ENCODE peak calls at places on chromosomes 4 and X, in eight cellular contexts. One of them, this sample, is unnamed.

GRCh38 chr4:68360570-68360969 is 10.7 kb upstream of the YTHDC1 start:
- DNase-seq in endothelial cell of umbilical vein: no peak
- DNase-seq in spleen: no peak
- DNase-seq in breast epithelium: no peak
- DNase-seq in K562: no peak
- DNase-seq in GM12878: no peak
- DNase-seq in HL-60: no peak
- DNase-seq in Panc1: no peak
- DNase-seq in this sample: no peak

GRCh38 chr4:13701937-13702446 is 74.5 kb upstream of the BOD1L1 start:
- DNase-seq in endothelial cell of umbilical vein: no peak
- DNase-seq in spleen: no peak
- DNase-seq in breast epithelium: no peak
- DNase-seq in K562: no peak
- DNase-seq in GM12878: no peak
- DNase-seq in HL-60: no peak
- DNase-seq in Panc1: peak
- DNase-seq in this sample: no peak

GRCh38 chr4:151004222-151004621 is 10.9 kb downstream of the LRBA start:
- DNase-seq in endothelial cell of umbilical vein: peak
- DNase-seq in spleen: no peak
- DNase-seq in breast epithelium: no peak
- DNase-seq in K562: no peak
- DNase-seq in GM12878: no peak
- DNase-seq in HL-60: no peak
- DNase-seq in Panc1: peak
- DNase-seq in this sample: no peak

GRCh38 chr4:7255488-7255881 is 63.1 kb downstream of the SORCS2 start:
- DNase-seq in endothelial cell of umbilical vein: no peak
- DNase-seq in spleen: no peak
- DNase-seq in breast epithelium: no peak
- DNase-seq in K562: no peak
- DNase-seq in GM12878: no peak
- DNase-seq in HL-60: no peak
- DNase-seq in Panc1: no peak
- DNase-seq in this sample: no peak

GRCh38 chrX:102650903-102651241 is 411 bp upstream of the GPRASP1 start:
- DNase-seq in endothelial cell of umbilical vein: no peak
- DNase-seq in spleen: no peak
- DNase-seq in breast epithelium: no peak
- DNase-seq in K562: no peak
- DNase-seq in GM12878: no peak
- DNase-seq in HL-60: no peak
- DNase-seq in Panc1: no peak
- DNase-seq in this sample: no peak

GRCh38 chr4:85762204-85762884 is 287.4 kb downstream of the ARHGAP24 start:
- DNase-seq in endothelial cell of umbilical vein: peak
- DNase-seq in spleen: no peak
- DNase-seq in breast epithelium: no peak
- DNase-seq in K562: no peak
- DNase-seq in GM12878: no peak
- DNase-seq in HL-60: no peak
- DNase-seq in Panc1: no peak
- DNase-seq in this sample: peak

GRCh38 chr4:40685300-40685699 is 55.6 kb upstream of the RBM47 start:
- DNase-seq in endothelial cell of umbilical vein: no peak
- DNase-seq in spleen: no peak
- DNase-seq in breast epithelium: no peak
- DNase-seq in K562: no peak
- DNase-seq in GM12878: no peak
- DNase-seq in HL-60: no peak
- DNase-seq in Panc1: no peak
- DNase-seq in this sample: no peak

GRCh38 chr4:97038146-97038516 is 1105.1 kb downstream of the STPG2 start:
- DNase-seq in endothelial cell of umbilical vein: no peak
- DNase-seq in spleen: no peak
- DNase-seq in breast epithelium: no peak
- DNase-seq in K562: no peak
- DNase-seq in GM12878: no peak
- DNase-seq in HL-60: no peak
- DNase-seq in Panc1: no peak
- DNase-seq in this sample: no peak

GRCh38 chrX:113726466-113726865 is 857.4 kb upstream of the HTR2C start:
- DNase-seq in endothelial cell of umbilical vein: no peak
- DNase-seq in spleen: no peak
- DNase-seq in breast epithelium: no peak
- DNase-seq in K562: no peak
- DNase-seq in GM12878: no peak
- DNase-seq in HL-60: no peak
- DNase-seq in Panc1: no peak
- DNase-seq in this sample: no peak

GRCh38 chr4:100581337-100581736 is 63.5 kb upstream of the EMCN start:
- DNase-seq in endothelial cell of umbilical vein: no peak
- DNase-seq in spleen: no peak
- DNase-seq in breast epithelium: no peak
- DNase-seq in K562: no peak
- DNase-seq in GM12878: no peak
- DNase-seq in HL-60: no peak
- DNase-seq in Panc1: no peak
- DNase-seq in this sample: no peak

GRCh38 chr4:169229571-169230028 is 41.2 kb downstream of the SH3RF1 start:
- DNase-seq in endothelial cell of umbilical vein: peak
- DNase-seq in spleen: no peak
- DNase-seq in breast epithelium: no peak
- DNase-seq in K562: no peak
- DNase-seq in GM12878: no peak
- DNase-seq in HL-60: no peak
- DNase-seq in Panc1: peak
- DNase-seq in this sample: no peak

GRCh38 chr4:79584902-79585301 is 176.9 kb upstream of the GK2 start:
- DNase-seq in endothelial cell of umbilical vein: no peak
- DNase-seq in spleen: no peak
- DNase-seq in breast epithelium: no peak
- DNase-seq in K562: no peak
- DNase-seq in GM12878: no peak
- DNase-seq in HL-60: peak
- DNase-seq in Panc1: no peak
- DNase-seq in this sample: no peak

GRCh38 chrX:140762061-140762460 is 52.5 kb downstream of the LINC00632 start:
- DNase-seq in endothelial cell of umbilical vein: peak
- DNase-seq in spleen: no peak
- DNase-seq in breast epithelium: no peak
- DNase-seq in K562: peak
- DNase-seq in GM12878: no peak
- DNase-seq in HL-60: peak
- DNase-seq in Panc1: peak
- DNase-seq in this sample: peak

GRCh38 chrX:125826080-125826479 is 340.0 kb downstream of the DCAF12L2 start:
- DNase-seq in endothelial cell of umbilical vein: no peak
- DNase-seq in spleen: no peak
- DNase-seq in breast epithelium: no peak
- DNase-seq in K562: no peak
- DNase-seq in GM12878: no peak
- DNase-seq in HL-60: no peak
- DNase-seq in Panc1: no peak
- DNase-seq in this sample: no peak

GRCh38 chr4:44532851-44533250 is 84.2 kb upstream of the KCTD8 start:
- DNase-seq in endothelial cell of umbilical vein: no peak
- DNase-seq in spleen: no peak
- DNase-seq in breast epithelium: no peak
- DNase-seq in K562: no peak
- DNase-seq in GM12878: no peak
- DNase-seq in HL-60: no peak
- DNase-seq in Panc1: no peak
- DNase-seq in this sample: no peak

DNA sequence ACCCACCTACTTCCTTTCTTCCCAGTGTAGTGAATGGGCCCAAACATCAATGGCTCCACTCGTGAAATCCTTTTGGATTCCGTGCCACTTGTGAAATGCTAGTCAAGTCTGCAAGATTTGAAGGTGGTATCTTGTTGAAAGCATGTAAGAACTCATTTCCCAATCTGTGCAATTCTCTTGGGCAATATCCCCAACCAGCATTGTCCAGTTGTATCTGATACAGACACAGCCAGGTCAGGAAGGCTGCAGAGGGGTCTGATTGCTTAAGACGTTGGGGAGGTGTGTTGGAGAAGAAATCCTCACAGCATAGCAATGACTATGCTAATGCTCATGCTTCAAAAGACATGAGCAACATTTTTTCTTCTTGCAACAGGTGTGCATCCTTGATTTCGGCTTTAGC is 164.8 kb downstream of the VEGFC start:
- DNase-seq in endothelial cell of umbilical vein: no peak
- DNase-seq in spleen: no peak
- DNase-seq in breast epithelium: no peak
- DNase-seq in K562: no peak
- DNase-seq in GM12878: no peak
- DNase-seq in HL-60: no peak
- DNase-seq in Panc1: no peak
- DNase-seq in this sample: no peak
- TF ChIP-seq CTCF in endothelial cell of umbilical vein: no peak
- TF ChIP-seq CTCF in spleen: no peak
- TF ChIP-seq CTCF in breast epithelium: no peak
- TF ChIP-seq CTCF in K562: no peak
- TF ChIP-seq CTCF in GM12878: no peak
- TF ChIP-seq CTCF in HL-60: no peak
- TF ChIP-seq CTCF in Panc1: no peak
- TF ChIP-seq CTCF in this sample: no peak

DNA sequence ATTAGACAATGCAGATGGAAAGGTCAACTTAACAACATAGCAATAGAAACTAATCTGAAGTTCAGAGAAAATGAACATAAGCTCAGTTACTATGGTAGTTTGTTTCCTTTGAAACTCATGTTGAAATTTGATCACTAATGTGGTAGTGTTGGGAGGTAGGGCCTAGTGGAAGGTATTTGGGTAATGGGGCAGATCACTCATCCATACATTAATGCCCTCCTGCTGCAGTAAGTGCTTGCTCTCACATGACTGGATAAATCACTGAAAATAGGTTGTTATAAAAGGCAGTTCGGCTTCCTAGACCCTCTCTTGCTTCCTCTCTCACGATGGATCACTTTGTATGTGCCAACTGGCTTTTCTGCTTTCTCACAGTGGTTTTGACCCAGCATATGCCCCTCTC is 567.4 kb upstream of the GALNT7 start:
- DNase-seq in endothelial cell of umbilical vein: no peak
- DNase-seq in spleen: no peak
- DNase-seq in breast epithelium: no peak
- DNase-seq in K562: no peak
- DNase-seq in GM12878: no peak
- DNase-seq in HL-60: no peak
- DNase-seq in Panc1: no peak
- DNase-seq in this sample: no peak
- TF ChIP-seq POLR2AphosphoS5 in endothelial cell of umbilical vein: no peak
- TF ChIP-seq POLR2AphosphoS5 in spleen: no peak
- TF ChIP-seq POLR2AphosphoS5 in breast epithelium: no peak
- TF ChIP-seq POLR2AphosphoS5 in K562: no peak
- TF ChIP-seq POLR2AphosphoS5 in GM12878: no peak
- TF ChIP-seq POLR2AphosphoS5 in HL-60: no peak
- TF ChIP-seq POLR2AphosphoS5 in Panc1: no peak
- TF ChIP-seq POLR2AphosphoS5 in this sample: no peak

DNA sequence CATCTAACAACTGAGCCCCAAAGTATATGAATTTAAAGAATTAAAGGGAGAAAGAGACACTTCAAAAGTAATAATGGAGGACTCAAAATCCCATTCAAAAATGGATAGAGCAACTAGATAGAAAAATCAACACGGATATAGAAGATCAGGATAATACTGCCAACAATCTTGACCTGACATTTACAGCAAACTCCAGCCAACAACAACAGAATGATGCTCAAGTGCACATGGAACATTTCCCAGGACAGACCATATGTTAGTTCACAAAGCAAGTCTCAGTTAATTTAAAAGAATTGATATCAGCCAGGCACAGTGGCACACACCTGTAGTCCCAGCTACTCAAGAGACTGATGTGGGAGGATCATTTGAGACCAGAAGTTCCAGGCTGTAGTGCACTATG is 72.0 kb upstream of the SMARCAD1 start:
- DNase-seq in endothelial cell of umbilical vein: no peak
- DNase-seq in spleen: no peak
- DNase-seq in breast epithelium: no peak
- DNase-seq in K562: no peak
- DNase-seq in GM12878: no peak
- DNase-seq in HL-60: no peak
- DNase-seq in Panc1: no peak
- DNase-seq in this sample: no peak
- TF ChIP-seq CTCF in endothelial cell of umbilical vein: no peak
- TF ChIP-seq CTCF in spleen: no peak
- TF ChIP-seq CTCF in breast epithelium: no peak
- TF ChIP-seq CTCF in K562: no peak
- TF ChIP-seq CTCF in GM12878: no peak
- TF ChIP-seq CTCF in HL-60: no peak
- TF ChIP-seq CTCF in Panc1: no peak
- TF ChIP-seq CTCF in this sample: no peak

DNA sequence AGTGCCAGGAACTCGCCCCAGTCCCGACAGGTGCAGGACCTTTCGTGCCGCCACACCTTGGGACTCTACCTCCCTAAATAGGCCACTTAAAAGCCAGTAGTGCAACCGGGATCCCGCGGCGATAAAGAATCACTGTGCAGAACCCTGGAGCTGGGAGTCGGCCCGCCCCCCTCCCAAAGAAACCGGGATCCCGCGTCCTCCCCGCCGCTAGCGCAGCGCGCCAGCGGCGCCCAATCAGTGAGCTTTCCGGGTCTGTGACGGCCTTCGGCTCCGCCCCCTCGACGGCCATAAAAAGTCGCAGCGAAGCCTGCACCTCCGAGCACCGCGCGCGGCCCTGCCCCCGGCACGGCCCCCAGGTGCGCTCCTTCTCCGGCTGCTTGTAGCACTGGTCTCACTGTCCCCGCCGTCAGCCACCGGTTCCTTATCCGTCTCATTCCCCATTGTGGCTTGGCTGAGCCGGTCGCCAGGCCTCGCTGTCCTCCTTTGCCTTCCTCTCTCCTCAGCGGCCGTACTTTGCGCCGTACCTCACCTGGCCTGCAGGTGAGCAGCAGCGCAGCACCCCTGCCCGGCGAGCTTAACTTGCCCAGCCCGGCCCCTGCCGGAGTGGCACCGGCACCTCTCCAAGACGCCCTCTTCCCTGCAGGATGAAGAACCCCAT is at the start of gene LRAT:
- DNase-seq in endothelial cell of umbilical vein: no peak
- DNase-seq in spleen: peak
- DNase-seq in breast epithelium: peak
- DNase-seq in K562: peak
- DNase-seq in GM12878: no peak
- DNase-seq in HL-60: no peak
- DNase-seq in Panc1: no peak
- DNase-seq in this sample: peak
- TF ChIP-seq POLR2AphosphoS5 in endothelial cell of umbilical vein: no peak
- TF ChIP-seq POLR2AphosphoS5 in spleen: no peak
- TF ChIP-seq POLR2AphosphoS5 in breast epithelium: no peak
- TF ChIP-seq POLR2AphosphoS5 in K562: no peak
- TF ChIP-seq POLR2AphosphoS5 in GM12878: no peak
- TF ChIP-seq POLR2AphosphoS5 in HL-60: no peak
- TF ChIP-seq POLR2AphosphoS5 in Panc1: no peak
- TF ChIP-seq POLR2AphosphoS5 in this sample: no peak